ENCODE peak calls at places on chromosomes 5 and 9, in four cellular contexts. H, R, G and Z are unnamed samples.
A peak's percentile ranks its signal among the peaks of the same experiment; 100 is the strongest.

GRCh38 chr9:69028754-69029153 is 6.8 kb upstream of the FXN start:
- DNase-seq in H (no peak), R (no peak), G (no peak), Z (no peak)

GRCh38 chr9:77021928-77022782 is 2.7 kb downstream of the FOXB2 start:
- DNase-seq in H (no peak), R (no peak), G (no peak), Z (no peak)

GRCh38 chr9:4590430-4591122 is 71.5 kb upstream of the PLPP6 start:
- DNase-seq in H (no peak), R (no peak), G (no peak), Z (no peak)

GRCh38 chr5:7873216-7873615 is 4.3 kb downstream of the MTRR start:
- DNase-seq in H (no peak), R (no peak), G (no peak), Z (no peak)

GRCh38 chr5:25006734-25007133 is 362.0 kb upstream of the CDH10 start:
- DNase-seq in H (no peak), R (peak; percentile 9), G (peak; percentile 7), Z (no peak)

GRCh38 chr9:37410354-37410861 is 12.1 kb upstream of the GRHPR start:
- DNase-seq in H (no peak), R (no peak), G (no peak), Z (no peak)

GRCh38 chr9:93132287-93132927 is 1.6 kb downstream of the NINJ1 start:
- DNase-seq in H (no peak), R (no peak), G (no peak), Z (no peak)

GRCh38 chr9:69571032-69571431 is 101.1 kb downstream of the APBA1 start:
- DNase-seq in H (no peak), R (no peak), G (no peak), Z (no peak)

GRCh38 chr9:136821333-136822031 is 13.7 kb downstream of the RABL6 start:
- DNase-seq in H (no peak), R (no peak), G (no peak), Z (no peak)

GRCh38 chr5:168756517-168757391 is 177.6 kb upstream of the PANK3 start:
- DNase-seq in H (no peak), R (no peak), G (no peak), Z (peak; percentile 81)

GRCh38 chr9:69174645-69175487 is 789 bp downstream of the TJP2 start:
- DNase-seq in H (peak; percentile 62), R (no peak), G (peak; percentile 11), Z (peak; percentile 3)

GRCh38 chr9:38084556-38084880 is 15.5 kb upstream of the SHB start:
- DNase-seq in H (no peak), R (no peak), G (no peak), Z (no peak)

GRCh38 chr5:96433066-96433447 is at the start of gene PCSK1:
- DNase-seq in H (no peak), R (peak; percentile 71), G (peak; percentile 91), Z (peak; percentile 91)